ENCODE peak calls at places on chromosomes 2 and 18, in five cellular contexts. Z, C, S, P and H are unnamed samples.

GRCh38 chr18:63848159-63848558 is 39.3 kb upstream of the SERPINB2 start:
- DNase-seq in Z (no peak), C (peak; percentile 44), S (no peak), P (peak; percentile 52), H (no peak)

GRCh38 chr2:71336802-71337201 is 5.2 kb downstream of the ZNF638 start:
- DNase-seq in Z (peak; percentile 60), C (no peak), S (no peak), P (peak; percentile 16), H (no peak)

GRCh38 chr2:183868153-183868552 is 730.2 kb upstream of the ZNF804A start:
- DNase-seq in Z (no peak), C (no peak), S (no peak), P (peak; percentile 7), H (no peak)

GRCh38 chr18:63844254-63844653 is 43.3 kb upstream of the SERPINB2 start:
- DNase-seq in Z (no peak), C (no peak), S (no peak), P (peak; percentile 37), H (no peak)

GRCh38 chr2:179049546-179050311 is at the start of gene CCDC141:
- DNase-seq in Z (peak; percentile 39), C (no peak), S (no peak), P (no peak), H (peak; percentile 37)

GRCh38 chr2:45220227-45220626 is 211.0 kb upstream of the SIX2 start:
- DNase-seq in Z (no peak), C (no peak), S (no peak), P (no peak), H (no peak)

GRCh38 chr2:60550151-60550983 is 3.1 kb downstream of the BCL11A start:
- DNase-seq in Z (peak; percentile 86), C (peak; percentile 93), S (peak; percentile 89), P (peak; percentile 81), H (peak; percentile 84)

GRCh38 chr2:45067859-45068642 is 58.8 kb upstream of the SIX2 start:
- DNase-seq in Z (no peak), C (peak; percentile 97), S (no peak), P (no peak), H (no peak)

GRCh38 chr18:2948038-2948437 is 64.9 kb downstream of the LPIN2 start:
- DNase-seq in Z (no peak), C (no peak), S (no peak), P (peak; percentile 61), H (no peak)

GRCh38 chr2:25548587-25548986 is 124.8 kb downstream of the DTNB start:
- DNase-seq in Z (no peak), C (no peak), S (no peak), P (no peak), H (no peak)

GRCh38 chr2:221103930-221104329 is 468.2 kb downstream of the EPHA4 start:
- DNase-seq in Z (no peak), C (no peak), S (no peak), P (no peak), H (no peak)

GRCh38 chr2:196356332-196356731 is 185.0 kb upstream of the STK17B start:
- DNase-seq in Z (no peak), C (no peak), S (no peak), P (no peak), H (no peak)

GRCh38 chr18:3985664-3986063 is 469.4 kb downstream of the DLGAP1 start:
- DNase-seq in Z (no peak), C (no peak), S (no peak), P (peak; percentile 85), H (no peak)

GRCh38 chr2:237693281-237694039 is 66.1 kb downstream of the LRRFIP1 start:
- DNase-seq in Z (no peak), C (no peak), S (peak; percentile 69), P (peak; percentile 88), H (no peak)

GRCh38 chr2:68769586-68770270 is 35.1 kb downstream of the ARHGAP25 start:
- DNase-seq in Z (no peak), C (no peak), S (no peak), P (peak; percentile 16), H (no peak)

GRCh38 chr18:26443853-26444252 is 104.5 kb downstream of the KCTD1 start:
- DNase-seq in Z (no peak), C (no peak), S (no peak), P (no peak), H (no peak)

GRCh38 chr2:161139098-161139987 is 20.9 kb upstream of the TANK start:
- DNase-seq in Z (no peak), C (no peak), S (no peak), P (peak; percentile 28), H (no peak)

GRCh38 chr18:55781481-55781957 is 193.5 kb upstream of the TCF4 start:
- DNase-seq in Z (peak; percentile 39), C (peak; percentile 76), S (no peak), P (peak; percentile 44), H (no peak)

GRCh38 chr18:41532344-41533086 is 422.5 kb upstream of the PIK3C3 start:
- DNase-seq in Z (no peak), C (peak; percentile 8), S (no peak), P (no peak), H (no peak)

GRCh38 chr2:219563271-219563928 is 7.9 kb downstream of the OBSL1 start:
- DNase-seq in Z (peak; percentile 19), C (no peak), S (no peak), P (no peak), H (no peak)

DNA sequence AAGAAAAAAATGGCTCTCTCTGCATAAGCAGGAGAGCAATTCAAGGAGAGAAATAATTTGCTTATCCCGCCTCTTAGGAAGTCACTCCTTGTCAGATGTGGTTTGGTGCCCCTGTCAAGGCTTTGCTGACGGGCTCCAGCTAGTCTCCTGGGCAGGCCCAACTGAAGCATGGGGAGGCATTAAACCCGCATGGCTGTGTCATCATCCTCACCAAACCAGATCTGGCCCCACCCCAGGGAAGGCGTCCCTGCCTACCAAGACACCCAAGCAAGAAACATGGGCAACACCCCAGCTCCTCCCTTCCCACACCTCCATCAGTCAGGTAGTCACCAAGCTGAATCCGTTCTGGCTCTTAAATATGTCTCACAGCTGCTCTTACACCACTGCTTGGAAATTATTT is 108.0 kb downstream of the SGPP2 start:
- DNase-seq in Z (no peak), C (no peak), S (no peak), P (peak; percentile 35), H (no peak)
- H3K4me3 ChIP-seq in Z (no peak overlapping the region), C (no peak overlapping the region), S (no peak overlapping the region), P (no peak overlapping the region), H (no peak overlapping the region)

DNA sequence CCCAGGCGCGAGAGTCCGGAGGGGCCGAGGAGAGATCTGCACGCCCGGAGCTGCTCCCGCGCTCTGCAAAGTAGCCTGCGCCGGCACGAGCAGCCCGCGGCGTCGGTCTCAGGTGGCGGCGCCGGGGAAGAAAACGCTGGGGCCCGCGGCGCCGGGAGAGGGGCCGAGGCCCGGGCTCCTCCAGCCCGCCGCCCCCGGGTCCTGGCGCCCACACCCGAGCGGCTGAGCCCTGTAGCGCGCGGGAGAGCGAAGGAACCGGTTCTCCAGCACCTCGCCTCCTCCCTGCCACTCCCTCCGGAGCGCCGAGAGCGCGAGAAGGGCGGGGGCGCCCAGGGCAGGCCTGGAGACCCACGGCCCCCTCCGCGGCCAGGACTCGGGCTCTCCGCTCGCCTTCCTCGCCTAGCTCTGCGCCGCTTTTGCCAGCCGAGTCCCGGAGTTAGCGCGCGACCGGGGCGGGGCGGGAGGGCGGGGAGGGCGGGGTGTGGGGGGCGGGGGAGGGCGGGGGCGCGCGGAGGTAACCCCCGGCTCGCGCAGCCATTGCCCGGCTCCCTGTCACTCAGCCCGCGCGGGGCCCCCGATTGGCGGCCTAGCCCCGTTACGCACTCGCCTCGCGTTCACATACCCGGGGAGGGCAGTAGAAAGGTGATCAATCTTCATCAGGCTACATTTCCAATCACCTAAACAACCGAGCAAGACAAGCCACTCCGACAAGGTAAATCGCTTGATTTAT is at the start of gene OTX1:
- DNase-seq in Z (peak; percentile 35), C (peak; percentile 91), S (peak; percentile 56), P (peak; percentile 86), H (peak; percentile 85)
- H3K27me3 ChIP-seq in Z (peaks cover 73% of the 10 kb centered on the region), C (peaks cover 68% of the 10 kb centered on the region), S (peaks cover 76% of the 10 kb centered on the region), P (no peaks in the 10 kb centered on the region), H (no peaks in the 10 kb centered on the region)

GRCh38 chr2:127413200-127413599 is 5.0 kb upstream of the PROC start:
- DNase-seq in Z (no peak), C (no peak), S (no peak), P (no peak), H (no peak)
- H3K36me3 ChIP-seq in Z (no peaks in the 10 kb centered on the region), C (no peaks in the 10 kb centered on the region), S (no peaks in the 10 kb centered on the region), P (no peaks in the 10 kb centered on the region), H (no peaks in the 10 kb centered on the region)

DNA sequence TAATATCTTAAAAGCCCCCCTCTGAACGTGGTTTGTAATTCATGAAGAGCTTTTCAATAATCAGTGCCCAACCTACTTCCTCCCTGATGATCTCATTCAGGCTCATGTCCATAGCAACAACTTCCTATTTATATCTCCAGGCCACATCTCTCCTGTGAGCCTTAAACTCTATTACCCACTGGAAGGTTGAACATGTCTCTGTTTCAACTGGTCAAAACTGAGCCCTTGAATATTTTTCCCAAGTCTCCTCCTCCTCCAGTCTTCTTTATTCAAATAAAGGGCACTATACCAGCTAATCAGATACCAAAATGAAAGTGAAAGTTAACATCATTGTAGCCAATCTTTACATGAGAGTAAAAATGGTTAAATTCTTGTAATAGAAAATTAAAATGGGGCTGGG is 63.7 kb upstream of the ITGA4 start:
- DNase-seq in Z (no peak), C (no peak), S (no peak), P (peak; percentile 72), H (no peak)
- H3K4me3 ChIP-seq in Z (no peak overlapping the region), C (no peak overlapping the region), S (no peak overlapping the region), P (peak overlapping the region; percentile 24), H (no peak overlapping the region)